ENCODE peak calls at places on chromosomes 3 and 15, in five cellular contexts. K is K562, B is DND-41, R is neuronal stem cell, J is HAP-1. W is an unnamed sample. For H3K36me3, the result is how much of the 10 kb centered on the place peaks cover.

GRCh38 chr15:50137330-50137761 is 18.3 kb upstream of the ATP8B4 start:
- DNase-seq in K (peak), B (no peak), R (no peak), J (no peak), W (no peak)

GRCh38 chr3:128479558-128480086 is 12.9 kb upstream of the DNAJB8 start:
- DNase-seq in K (peak), B (no peak), R (no peak), J (no peak), W (no peak)

GRCh38 chr3:103308921-103309320 is 874.1 kb downstream of the ZPLD1 start:
- DNase-seq in K (no peak), B (no peak), R (no peak), J (no peak), W (no peak)

GRCh38 chr3:32780735-32781210 is 37.0 kb upstream of the TRIM71 start:
- DNase-seq in K (peak), B (no peak), R (peak), J (peak), W (peak)

GRCh38 chr3:155870945-155871745 is 695 bp downstream of the GMPS start:
- DNase-seq in K (peak), B (peak), R (peak), J (peak), W (peak)

GRCh38 chr3:126525091-126525852 is 1.3 kb downstream of the CHST13 start:
- DNase-seq in K (no peak), B (no peak), R (no peak), J (no peak), W (no peak)

GRCh38 chr15:69217381-69217780 is 56.9 kb downstream of the GLCE start:
- DNase-seq in K (no peak), B (no peak), R (no peak), J (no peak), W (peak)

GRCh38 chr3:49867871-49868321 is 1.8 kb downstream of the CAMKV start:
- DNase-seq in K (peak), B (peak), R (peak), J (peak), W (no peak)

GRCh38 chr3:116256843-116257485 is 188.3 kb downstream of the LSAMP start:
- DNase-seq in K (no peak), B (no peak), R (no peak), J (no peak), W (no peak)

GRCh38 chr3:155088705-155089380 is 8.7 kb downstream of the MME start:
- DNase-seq in K (no peak), B (no peak), R (no peak), J (no peak), W (no peak)

GRCh38 chr3:81743096-81744025 is 18.1 kb downstream of the GBE1 start:
- DNase-seq in K (peak), B (no peak), R (no peak), J (no peak), W (no peak)

GRCh38 chr3:41304603-41305002 is 105.3 kb downstream of the CTNNB1 start:
- DNase-seq in K (no peak), B (no peak), R (no peak), J (no peak), W (no peak)

GRCh38 chr3:12716605-12717121 is 42.4 kb downstream of the TMEM40 start:
- DNase-seq in K (peak), B (no peak), R (no peak), J (no peak), W (no peak)

GRCh38 chr3:195081242-195081963 is 189.6 kb downstream of the XXYLT1 start:
- DNase-seq in K (no peak), B (no peak), R (no peak), J (no peak), W (no peak)

GRCh38 chr15:90814193-90814811 is 54.1 kb upstream of the FURIN start:
- DNase-seq in K (no peak), B (no peak), R (no peak), J (no peak), W (no peak)

GRCh38 chr3:19476298-19476697 is 328.0 kb downstream of the KCNH8 start:
- DNase-seq in K (no peak), B (no peak), R (peak), J (no peak), W (no peak)

GRCh38 chr15:79529441-79529840 is 97.3 kb downstream of the MINAR1 start:
- DNase-seq in K (no peak), B (no peak), R (no peak), J (no peak), W (no peak)

GRCh38 chr3:124832782-124833709 is 54.1 kb downstream of the ITGB5 start:
- DNase-seq in K (no peak), B (no peak), R (no peak), J (no peak), W (no peak)

GRCh38 chr3:184003187-184003967 is 14.3 kb downstream of the ABCC5 start:
- DNase-seq in K (no peak), B (no peak), R (no peak), J (no peak), W (no peak)

GRCh38 chr15:33013827-33014445 is 180.6 kb downstream of the FMN1 start:
- DNase-seq in K (no peak), B (no peak), R (no peak), J (no peak), W (no peak)

GRCh38 chr3:123084738-123085237 is 18.0 kb downstream of the PDIA5 start:
- DNase-seq in K (no peak), B (no peak), R (no peak), J (no peak), W (no peak)

GRCh38 chr3:140586311-140586710 is 91.6 kb upstream of the TRIM42 start:
- DNase-seq in K (no peak), B (no peak), R (no peak), J (no peak), W (no peak)

GRCh38 chr3:130789678-130790340 is 43.2 kb upstream of the PIK3R4 start:
- DNase-seq in K (peak), B (no peak), R (no peak), J (no peak), W (no peak)

GRCh38 chr15:43516185-43516584 is 1.2 kb upstream of the MAP1A start:
- DNase-seq in K (peak), B (no peak), R (no peak), J (no peak), W (no peak)

GRCh38 chr15:35305031-35305555 is 220.0 kb upstream of the NANOGP8 start:
- DNase-seq in K (no peak), B (no peak), R (no peak), J (no peak), W (no peak)

GRCh38 chr3:31957106-31957505 is 24.0 kb downstream of the OSBPL10 start:
- DNase-seq in K (no peak), B (no peak), R (no peak), J (no peak), W (no peak)

GRCh38 chr3:155420869-155421486 is 127.5 kb upstream of the STRIT1 start:
- DNase-seq in K (no peak), B (no peak), R (peak), J (peak), W (no peak)

GRCh38 chr3:52783211-52783555 is 5.8 kb downstream of the ITIH1 start:
- DNase-seq in K (no peak), B (no peak), R (no peak), J (peak), W (no peak)

GRCh38 chr3:188631291-188632010 is 477.5 kb downstream of the LPP start:
- DNase-seq in K (no peak), B (no peak), R (no peak), J (no peak), W (no peak)

GRCh38 chr3:171374661-171375285 is 85.4 kb downstream of the TNIK start:
- DNase-seq in K (peak), B (no peak), R (no peak), J (no peak), W (no peak)

GRCh38 chr3:192229866-192230265 is 497.5 kb downstream of the FGF12 start:
- DNase-seq in K (no peak), B (no peak), R (no peak), J (no peak), W (no peak)

GRCh38 chr3:46831841-46832240 is 31.4 kb downstream of the MYL3 start:
- DNase-seq in K (no peak), B (no peak), R (no peak), J (no peak), W (no peak)

GRCh38 chr15:47587938-47588817 is 129.1 kb upstream of the SEMA6D start:
- DNase-seq in K (no peak), B (no peak), R (no peak), J (no peak), W (no peak)

GRCh38 chr3:174907027-174907426 is 47.9 kb downstream of the NAALADL2 start:
- DNase-seq in K (no peak), B (no peak), R (no peak), J (no peak), W (no peak)

GRCh38 chr3:23961064-23961463 is 16.0 kb downstream of the NR1D2 start:
- DNase-seq in K (no peak), B (no peak), R (no peak), J (no peak), W (no peak)

DNA sequence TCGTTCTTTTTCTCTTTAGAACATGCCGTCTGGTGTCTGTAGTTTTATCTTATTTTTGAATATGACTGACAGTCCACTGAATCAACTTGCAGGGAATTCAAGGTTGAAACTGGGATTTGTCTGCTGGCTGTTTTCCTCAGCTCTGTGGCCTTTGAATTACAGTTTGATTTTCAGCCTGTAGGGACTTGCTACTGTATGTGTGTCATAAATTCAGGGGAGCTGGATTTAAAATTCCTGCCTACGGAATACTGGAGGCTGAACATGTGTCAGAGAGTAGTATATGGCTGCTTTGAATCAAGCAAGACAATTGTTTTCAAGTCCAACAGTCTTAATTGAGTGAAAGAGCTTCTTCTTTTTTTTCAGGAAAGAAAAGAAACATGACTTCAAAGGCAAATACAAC is 33.9 kb downstream of the RARB start:
- DNase-seq in K (no peak), B (no peak), R (no peak), J (no peak), W (no peak)
- H3K4me3 ChIP-seq in K (no peak), B (no peak), R (no peak), J (no peak), W (no peak)

DNA sequence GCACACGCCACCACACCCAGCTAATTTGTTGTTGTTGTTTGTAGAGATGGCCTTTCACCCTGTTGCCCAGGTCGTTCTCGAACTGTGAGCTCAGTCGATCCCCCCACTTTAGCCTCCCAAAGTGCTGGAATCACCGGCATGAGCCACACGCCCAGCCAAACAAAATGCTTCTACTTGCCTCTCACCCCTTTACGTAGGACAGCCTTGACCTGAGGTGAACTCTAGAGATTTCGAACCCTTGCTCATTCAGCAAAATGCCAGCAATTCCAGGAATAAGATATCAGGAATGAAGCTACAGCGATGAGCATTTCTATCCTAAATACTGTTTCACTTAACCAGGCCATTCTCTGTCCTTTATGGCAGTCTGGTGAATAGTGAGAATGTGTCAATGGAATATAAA is 135.0 kb downstream of the LRRK1 start:
- DNase-seq in K (no peak), B (no peak), R (no peak), J (no peak), W (no peak)
- H3K36me3 ChIP-seq in K (under half), B (under half), R (under half), J (under half), W (half or more)

GRCh38 chr15:29570931-29571727 is 251.1 kb downstream of the TJP1 start:
- DNase-seq in K (no peak), B (no peak), R (peak), J (peak), W (peak)

GRCh38 chr15:29570121-29570930 is 251.9 kb downstream of the TJP1 start:
- DNase-seq in K (no peak), B (no peak), R (peak), J (peak), W (no peak)

GRCh38 chr15:29573197-29573838 is 248.9 kb downstream of the TJP1 start:
- DNase-seq in K (no peak), B (no peak), R (no peak), J (no peak), W (no peak)

GRCh38 chr15:29569533-29570092 is 252.7 kb downstream of the TJP1 start:
- DNase-seq in K (no peak), B (no peak), R (peak), J (no peak), W (no peak)

DNA sequence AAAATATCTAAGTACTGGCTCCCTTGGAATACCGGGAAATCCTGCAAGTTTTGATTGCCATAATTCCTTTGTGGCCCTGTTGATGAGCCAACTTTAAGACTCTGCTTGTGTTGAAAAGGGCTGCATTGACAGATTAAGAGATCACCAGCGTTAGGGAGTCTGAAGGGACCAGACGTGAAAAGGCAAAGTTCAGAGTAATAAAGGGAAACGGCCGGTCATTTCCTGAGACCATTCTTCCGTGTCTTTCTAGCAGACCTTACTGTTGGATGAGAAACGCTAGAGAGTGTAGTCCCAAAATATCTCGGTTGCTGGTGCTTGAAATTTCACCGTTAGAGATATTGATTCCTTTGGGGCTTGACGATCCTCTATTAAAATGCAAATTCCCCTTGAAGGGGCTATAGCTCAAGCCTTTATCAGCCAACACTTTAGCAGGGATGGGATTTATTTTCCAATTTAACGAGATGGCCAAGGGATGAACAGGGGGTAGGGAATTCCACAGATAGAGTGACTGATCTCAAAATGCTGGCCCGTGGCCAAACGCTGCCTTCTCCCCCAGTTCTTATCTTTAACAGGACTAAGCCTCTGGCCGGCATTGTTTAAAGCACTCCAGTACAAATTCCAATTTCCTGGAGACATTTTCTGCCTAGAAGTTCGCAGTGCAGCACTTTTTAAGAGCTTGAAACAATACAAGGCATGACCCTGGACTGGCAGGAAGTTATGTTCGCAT is 250.4 kb downstream of the TJP1 start:
- DNase-seq in K (peak), B (no peak), R (peak), J (peak), W (no peak)
- H3K4me3 ChIP-seq in K (no peak), B (no peak), R (no peak), J (no peak), W (no peak)

GRCh38 chr3:149969110-149969944 is 1.4 kb downstream of the PFN2 start:
- DNase-seq in K (peak), B (no peak), R (peak), J (peak), W (no peak)

GRCh38 chr3:149969945-149970715 is 565 bp downstream of the PFN2 start:
- DNase-seq in K (no peak), B (no peak), R (peak), J (peak), W (peak)

GRCh38 chr3:149970716-149971402 is at the start of gene PFN2:
- DNase-seq in K (peak), B (peak), R (peak), J (peak), W (peak)

GRCh38 chr3:149967067-149967685 is 3.5 kb downstream of the PFN2 start:
- DNase-seq in K (peak), B (no peak), R (peak), J (no peak), W (peak)

DNA sequence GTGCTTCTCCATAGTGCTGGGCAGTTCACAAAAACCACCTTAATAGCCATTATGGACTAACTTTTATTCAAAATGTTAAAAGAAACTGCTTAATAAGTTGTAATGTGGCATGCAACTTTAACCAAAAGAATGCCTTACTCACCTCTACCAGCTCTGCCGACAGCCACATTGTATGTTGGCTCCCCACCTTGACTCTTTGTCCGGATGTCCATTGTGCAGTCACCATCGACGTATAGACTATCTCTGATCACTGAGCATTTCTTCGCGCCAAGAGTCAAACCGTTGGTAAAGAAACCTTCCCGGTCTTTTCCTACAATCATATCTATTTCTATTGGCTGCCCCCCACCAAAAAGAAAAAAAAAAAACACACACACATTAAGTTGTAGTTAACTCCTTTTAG is 2.5 kb downstream of the PFN2 start:
- DNase-seq in K (no peak), B (no peak), R (no peak), J (peak), W (no peak)
- H3K36me3 ChIP-seq in K (under half), B (under half), R (under half), J (under half), W (under half)

GRCh38 chr3:99394831-99395733 is 243.3 kb upstream of the COL8A1 start:
- DNase-seq in K (no peak), B (no peak), R (no peak), J (no peak), W (no peak)
- H3K4me3 ChIP-seq in K (no peak), B (no peak), R (no peak), J (no peak), W (no peak)

GRCh38 chr15:58918239-58918638 is 15.2 kb downstream of the SLTM start:
- DNase-seq in K (no peak), B (no peak), R (no peak), J (no peak), W (no peak)

GRCh38 chr15:58923696-58924300 is 9.7 kb downstream of the SLTM start:
- DNase-seq in K (no peak), B (no peak), R (no peak), J (no peak), W (no peak)

GRCh38 chr15:58919232-58919631 is 14.2 kb downstream of the SLTM start:
- DNase-seq in K (peak), B (no peak), R (no peak), J (no peak), W (no peak)

GRCh38 chr15:58923284-58923683 is 10.2 kb downstream of the SLTM start:
- DNase-seq in K (no peak), B (no peak), R (no peak), J (no peak), W (no peak)

DNA sequence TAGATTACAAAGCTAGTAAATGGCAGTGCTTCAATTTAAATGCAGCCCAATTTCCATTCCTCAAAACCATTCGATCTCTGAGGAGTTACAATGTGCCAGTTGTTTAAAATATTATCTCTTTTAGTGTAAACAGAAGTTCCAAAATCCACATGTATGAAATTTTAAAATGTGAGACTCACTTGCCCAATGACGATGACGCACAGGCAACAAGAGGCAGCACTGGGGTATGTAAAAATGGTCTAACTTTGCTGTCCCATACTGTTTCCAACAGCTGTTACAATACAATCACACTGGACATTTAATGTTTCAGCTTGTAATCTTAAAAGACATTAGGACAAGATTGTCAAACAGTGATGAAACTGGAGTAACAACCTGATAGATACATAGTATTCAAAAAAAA is 12.2 kb downstream of the SLTM start:
- DNase-seq in K (no peak), B (no peak), R (no peak), J (no peak), W (no peak)
- H3K36me3 ChIP-seq in K (half or more), B (half or more), R (under half), J (under half), W (under half)